ENCODE peak calls at places on chromosomes 13 and 19, in four cellular contexts. O is fibroblast of mammary gland; M is Peyer's patch; K is effector memory CD4-positive, alpha-beta T cell. U is an unnamed sample.

GRCh38 chr13:20940083-20940482 is 37.5 kb upstream of the XPO4 start:
- DNase-seq in O (peak), M (no peak), K (no peak), U (no peak)

GRCh38 chr13:41595298-41595697 is 137.9 kb downstream of the RGCC start:
- DNase-seq in M (no peak), K (no peak), O (no peak), U (no peak)

GRCh38 chr13:92259523-92259922 is 861.1 kb downstream of the GPC5 start:
- DNase-seq in O (no peak), M (no peak), K (no peak), U (no peak)

GRCh38 chr13:21501709-21502108 is 42.6 kb upstream of the ZDHHC20 start:
- DNase-seq in O (no peak), K (no peak), M (no peak), U (no peak)

GRCh38 chr13:21683034-21683733 is 12.3 kb downstream of the FGF9 start:
- DNase-seq in M (no peak), O (peak), K (no peak), U (no peak)

GRCh38 chr19:39870171-39870971 is 24.2 kb upstream of the FBL start:
- DNase-seq in M (no peak), O (no peak), K (no peak), U (no peak)

GRCh38 chr19:50250450-50251136 is 47.2 kb downstream of the MYH14 start:
- DNase-seq in O (no peak), M (no peak), K (no peak), U (no peak)

GRCh38 chr13:99985243-99985874 is 3.8 kb downstream of the ZIC2 start:
- DNase-seq in O (no peak), K (no peak), M (no peak), U (no peak)

DNA sequence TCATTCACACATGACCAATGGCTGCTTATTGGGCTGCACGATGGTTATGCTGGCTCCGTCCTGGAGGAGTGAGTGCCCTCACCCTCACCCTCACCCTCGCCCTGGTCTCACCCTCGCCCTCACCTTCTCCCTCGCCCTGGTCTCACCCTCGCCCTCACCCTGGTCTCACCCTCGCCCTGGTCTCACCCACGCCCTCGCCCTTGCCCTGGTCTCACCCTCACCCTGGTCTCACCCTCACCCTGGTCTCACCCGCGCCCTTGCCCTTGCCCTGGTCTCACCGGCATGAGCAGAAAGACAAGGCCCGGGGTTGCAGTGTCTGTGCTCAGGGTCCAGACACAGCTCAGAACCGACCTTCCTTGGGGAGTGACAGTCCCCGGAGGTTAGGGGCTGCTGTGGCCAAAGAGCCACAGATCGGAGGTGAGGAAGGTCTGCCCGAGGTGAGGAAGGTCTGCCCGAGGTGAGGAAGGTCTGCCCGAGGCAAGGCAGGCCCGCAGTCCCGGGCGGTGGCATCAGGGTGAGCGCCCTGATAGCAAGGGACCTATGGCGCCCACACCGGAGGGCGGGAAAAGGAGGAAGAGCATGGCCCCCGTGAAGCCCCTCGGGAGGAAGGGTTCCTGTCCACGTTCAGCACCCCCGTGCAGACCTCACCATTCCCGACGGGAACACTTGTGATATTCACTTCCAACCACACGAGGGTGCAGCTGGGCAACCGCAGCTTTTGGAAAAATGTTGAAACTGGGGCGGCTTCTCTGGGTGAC is 65.6 kb downstream of the MCF2L start:
- DNase-seq in K (no peak), M (no peak), O (peak), U (no peak)
- H3K4me3 ChIP-seq in K (no peak), M (no peak), O (no peak), U (no peak)

DNA sequence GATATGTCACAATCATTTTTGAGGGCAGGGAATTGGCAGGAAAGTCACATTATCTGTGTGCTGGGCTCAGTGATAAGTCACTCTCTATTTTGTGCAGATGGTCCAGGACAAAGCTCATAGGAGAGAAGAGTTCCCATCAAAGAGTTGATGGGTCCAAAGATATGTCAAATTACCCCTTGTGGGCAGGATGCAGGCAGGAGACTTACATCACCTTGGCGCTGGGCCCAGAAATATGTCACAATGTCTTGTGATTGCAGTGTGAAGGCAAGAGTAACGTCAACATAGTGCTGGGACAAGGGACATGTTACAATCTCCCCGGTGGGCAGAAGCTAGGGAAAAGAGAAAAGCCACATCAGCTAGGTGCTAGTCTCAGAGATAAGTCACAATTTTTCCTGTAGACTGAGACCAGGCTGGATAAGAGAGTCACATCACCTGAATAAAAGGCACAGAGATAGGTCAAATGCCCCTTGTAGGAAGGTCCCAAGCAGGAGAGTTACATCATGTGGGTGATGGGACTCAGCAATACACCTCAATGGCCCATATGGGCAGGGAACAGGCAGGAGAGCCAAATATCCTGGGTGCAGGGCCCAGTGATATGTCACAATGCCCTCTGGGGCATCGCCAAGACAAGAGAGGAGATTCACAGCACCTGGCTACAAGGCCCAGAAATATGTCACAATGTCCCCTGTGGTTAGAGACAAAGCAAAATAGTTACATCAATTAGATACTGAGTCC is 47.9 kb downstream of the ZNF99 start:
- DNase-seq in K (no peak), M (no peak), O (peak), U (no peak)
- H3K4me3 ChIP-seq in K (no peak), M (no peak), O (no peak), U (no peak)

GRCh38 chr19:11987405-11988231 is 22.8 kb downstream of the ZNF763 start:
- DNase-seq in K (peak), M (peak), O (peak), U (peak)

GRCh38 chr19:11986754-11987153 is 21.9 kb downstream of the ZNF763 start:
- DNase-seq in M (no peak), K (no peak), O (no peak), U (no peak)

GRCh38 chr19:11984986-11985385 is 20.1 kb downstream of the ZNF763 start:
- DNase-seq in K (no peak), M (no peak), O (no peak), U (peak)

DNA sequence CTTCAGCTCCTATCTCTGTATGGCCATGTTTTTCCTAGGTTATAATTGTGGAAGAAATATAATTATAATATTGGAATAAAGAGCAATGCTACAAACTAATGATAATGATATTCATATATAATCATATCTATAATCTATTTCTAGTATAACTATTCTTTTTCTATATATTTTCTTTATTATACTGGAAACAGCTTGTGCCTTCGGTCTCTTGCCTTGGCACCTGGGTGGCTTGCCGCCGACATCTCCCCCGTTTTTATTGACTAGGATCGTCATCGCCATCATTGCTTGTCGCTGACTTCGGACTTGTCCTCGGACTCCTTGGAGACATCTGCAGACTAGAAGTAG is 24.2 kb downstream of the ZNF763 start:
- DNase-seq in K (no peak), M (no peak), O (no peak), U (no peak)
- H3K4me3 ChIP-seq in K (peak), M (no peak), O (peak), U (peak)

GRCh38 chr13:110024646-110024980 is 238.2 kb upstream of the IRS2 start:
- DNase-seq in O (no peak), M (no peak), K (no peak), U (no peak)
- H3K4me3 ChIP-seq in O (no peak), M (no peak), K (no peak), U (no peak)

GRCh38 chr19:2014081-2014693 is 1.3 kb downstream of the BTBD2 start:
- DNase-seq in K (no peak), M (no peak), O (no peak), U (no peak)
- H3K4me3 ChIP-seq in K (no peak), M (peak), O (peak), U (peak)

GRCh38 chr19:36685835-36686234 is 1.6 kb upstream of the ZNF567 start:
- DNase-seq in O (no peak), M (no peak), K (no peak), U (no peak)
- H3K4me3 ChIP-seq in O (no peak), M (no peak), K (no peak), U (no peak)

GRCh38 chr13:24716446-24716845 is 36.2 kb downstream of the ATP12A start:
- DNase-seq in K (no peak), O (no peak), M (no peak), U (no peak)
- H3K4me3 ChIP-seq in K (no peak), O (no peak), M (no peak), U (no peak)

DNA sequence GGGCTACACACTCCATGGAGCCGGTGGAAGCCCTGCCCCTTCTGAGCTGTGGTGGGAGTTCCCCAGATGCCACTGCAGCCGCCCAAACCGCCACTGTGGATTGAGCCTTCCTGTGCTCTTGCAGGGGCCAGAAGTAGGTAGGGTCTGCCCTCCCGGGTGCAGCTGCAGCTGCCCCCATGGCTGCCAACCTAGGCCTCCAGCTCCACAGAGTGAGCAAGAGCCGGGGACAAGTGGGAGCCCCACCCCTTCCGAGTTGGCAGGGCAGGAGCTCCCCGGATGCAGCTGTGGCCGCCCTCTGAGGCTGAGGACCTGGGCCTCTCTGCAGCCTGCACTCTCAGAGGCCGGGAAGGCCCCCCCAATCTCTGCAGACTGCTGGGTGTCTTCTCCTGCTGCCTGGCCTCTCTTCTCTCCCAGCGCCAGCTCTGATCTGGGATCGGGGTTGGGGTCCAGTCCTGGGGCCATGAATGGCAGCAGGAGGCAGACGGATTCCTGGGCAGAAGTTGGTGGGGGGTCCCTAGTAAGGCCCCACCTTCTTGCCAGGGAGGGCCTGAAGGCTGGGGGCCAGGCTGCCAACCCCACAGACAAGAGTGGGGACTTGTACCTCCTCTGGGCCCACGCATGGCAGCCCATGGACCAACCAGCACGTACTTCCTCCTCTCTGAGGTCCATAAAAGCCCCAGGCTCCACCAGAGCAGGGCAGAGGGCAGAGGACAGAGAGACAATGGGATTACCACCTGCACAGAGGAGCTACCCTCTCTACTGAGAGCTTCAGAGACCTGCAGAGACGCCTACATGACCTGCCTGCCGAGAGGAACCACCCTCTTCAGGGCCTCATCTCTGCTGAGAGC is 28.9 kb downstream of the AP2S1 start:
- DNase-seq in K (peak), M (peak), O (no peak), U (peak)
- H3K4me3 ChIP-seq in K (peak), M (no peak), O (no peak), U (no peak)